ENCODE peak calls at places on chromosomes 3 and 15, in four cellular contexts. G, H, V and F are unnamed samples.

GRCh38 chr15:68700395-68701123 is 120.1 kb downstream of the ANP32A start:
- DNase-seq in G (no peak), H (peak), V (peak), F (peak)

GRCh38 chr3:43086460-43087165 is 19.3 kb downstream of the POMGNT2 start:
- DNase-seq in G (no peak), H (no peak), V (no peak), F (no peak)

GRCh38 chr15:84883916-84884781 is at the start of gene SLC28A1:
- DNase-seq in G (no peak), H (no peak), V (no peak), F (no peak)

GRCh38 chr3:54122046-54122801 is at the start of gene CACNA2D3:
- DNase-seq in G (no peak), H (no peak), V (peak), F (no peak)

GRCh38 chr15:43792761-43793493 is 807 bp downstream of the SERF2 start:
- DNase-seq in G (peak), H (no peak), V (no peak), F (no peak)

GRCh38 chr3:155364492-155364891 is 71.0 kb upstream of the STRIT1 start:
- DNase-seq in G (no peak), H (no peak), V (no peak), F (no peak)

GRCh38 chr3:187318819-187319616 is 27.5 kb upstream of the MASP1 start:
- DNase-seq in G (peak), H (peak), V (peak), F (peak)

GRCh38 chr15:31461375-31461774 is 134.7 kb downstream of the KLF13 start:
- DNase-seq in G (no peak), H (no peak), V (no peak), F (no peak)

GRCh38 chr3:164351126-164351525 is 727.2 kb downstream of the SI start:
- DNase-seq in G (no peak), H (no peak), V (no peak), F (no peak)